ENCODE peak calls at places on chromosomes 5 and 9, in ten cellular contexts. C is AG20443; S is NB4; B is body of pancreas; E is activated CD4-positive, alpha-beta T cell treated with anti-CD3 and anti-CD28 coated beads, Interleukin-2, amount 10 ng/mL, durations not matched to agents 7 days and 5 days; V is GM12865; R is T-helper 9 cell; T is hepatocyte; N is GF-D8; A is stimulated activated CD4-positive, alpha-beta T cell treated with anti-CD3 and anti-CD28 coated beads, Interleukin-1b, Interleukin-23, amount 100 ng/mL, for 24 hours. M is an unnamed sample.

GRCh38 chr5:120678279-120678678 is 214.2 kb downstream of the PRR16 start:
- DNase-seq in C (peak), S (no peak), B (no peak), E (no peak), V (no peak), R (no peak), T (no peak), N (no peak), A (no peak), M (no peak)

GRCh38 chr9:20473566-20474116 is 148.7 kb downstream of the MLLT3 start:
- DNase-seq in C (peak), S (no peak), B (no peak), E (no peak), V (no peak), R (no peak), T (no peak), N (no peak), A (no peak), M (no peak)

GRCh38 chr9:104075801-104076753 is 18.0 kb upstream of the SMC2 start:
- DNase-seq in C (peak), S (peak), B (no peak), E (no peak), V (no peak), R (no peak), T (peak), N (no peak), A (no peak), M (no peak)

GRCh38 chr9:110918316-110919054 is 119.8 kb downstream of the LPAR1 start:
- DNase-seq in C (no peak), S (no peak), B (no peak), E (no peak), V (peak), R (no peak), T (no peak), N (no peak), A (no peak), M (no peak)

GRCh38 chr5:33476992-33477391 is 36.2 kb downstream of the TARS1 start:
- DNase-seq in C (peak), S (no peak), B (no peak), E (no peak), V (no peak), R (no peak), T (no peak), N (no peak), A (no peak), M (no peak)

GRCh38 chr5:33890633-33891032 is 1.2 kb downstream of the ADAMTS12 start:
- DNase-seq in C (no peak), S (no peak), B (no peak), E (no peak), V (peak), R (no peak), T (no peak), N (no peak), A (no peak), M (no peak)

GRCh38 chr9:129185991-129186390 is 7.9 kb upstream of the IER5L start:
- DNase-seq in C (no peak), S (no peak), B (no peak), E (peak), V (peak), R (no peak), T (no peak), N (no peak), A (no peak), M (no peak)

GRCh38 chr9:112233769-112234168 is 58.7 kb upstream of the SUSD1 start:
- DNase-seq in C (peak), S (peak), B (no peak), E (no peak), V (no peak), R (no peak), T (peak), N (no peak), A (no peak), M (no peak)

GRCh38 chr5:12214631-12215030 is 310.4 kb upstream of the CTNND2 start:
- DNase-seq in C (no peak), S (no peak), B (no peak), E (no peak), V (no peak), R (no peak), T (no peak), N (no peak), A (no peak), M (no peak)

GRCh38 chr9:13513262-13513661 is 233.8 kb upstream of the MPDZ start:
- DNase-seq in C (peak), S (no peak), B (no peak), E (no peak), V (no peak), R (no peak), T (peak), N (no peak), A (no peak), M (no peak)

GRCh38 chr5:131488463-131488862 is 146.6 kb downstream of the RAPGEF6 start:
- DNase-seq in C (no peak), S (peak), B (no peak), E (no peak), V (peak), R (no peak), T (no peak), N (no peak), A (no peak), M (no peak)

GRCh38 chr5:58984009-58984525 is 401.2 kb downstream of the RAB3C start:
- DNase-seq in C (no peak), S (no peak), B (no peak), E (no peak), V (no peak), R (no peak), T (no peak), N (no peak), A (no peak), M (no peak)

M was measured in omental fat pad.